ENCODE peak calls at places on chromosomes 11 and 22, in seven cellular contexts. One of them, this sample, is unnamed.

GRCh38 chr11:124643605-124644425 is 21.2 kb downstream of the TBRG1 start:
- DNase-seq in mesendoderm: no peak
- DNase-seq in neural progenitor cell: no peak
- DNase-seq in heart right ventricle: no peak
- DNase-seq in CD4-positive, CD25-positive, alpha-beta regulatory T cell: no peak
- DNase-seq in PC-9: no peak
- DNase-seq in DND-41: no peak
- DNase-seq in this sample: no peak

GRCh38 chr11:85815186-85815911 is 4.4 kb upstream of the SYTL2 start:
- DNase-seq in neural progenitor cell: no peak
- DNase-seq in mesendoderm: no peak
- DNase-seq in PC-9: no peak
- DNase-seq in DND-41: no peak
- DNase-seq in CD4-positive, CD25-positive, alpha-beta regulatory T cell: no peak
- DNase-seq in heart right ventricle: no peak
- DNase-seq in this sample: no peak

GRCh38 chr11:121449626-121450025 is 2.5 kb upstream of the SORL1 start:
- DNase-seq in mesendoderm: no peak
- DNase-seq in neural progenitor cell: no peak
- DNase-seq in heart right ventricle: no peak
- DNase-seq in PC-9: no peak
- DNase-seq in CD4-positive, CD25-positive, alpha-beta regulatory T cell: no peak
- DNase-seq in DND-41: no peak
- DNase-seq in this sample: no peak

GRCh38 chr22:40509401-40510134 is 127.0 kb downstream of the MRTFA start:
- DNase-seq in PC-9: peak; percentile 45
- DNase-seq in CD4-positive, CD25-positive, alpha-beta regulatory T cell: no peak
- DNase-seq in DND-41: no peak
- DNase-seq in mesendoderm: peak; percentile 59
- DNase-seq in neural progenitor cell: no peak
- DNase-seq in heart right ventricle: no peak
- DNase-seq in this sample: no peak

GRCh38 chr11:123478352-123478986 is 48.4 kb downstream of the GRAMD1B start:
- DNase-seq in neural progenitor cell: peak; percentile 83
- DNase-seq in CD4-positive, CD25-positive, alpha-beta regulatory T cell: peak; percentile 68
- DNase-seq in mesendoderm: peak; percentile 93
- DNase-seq in PC-9: peak; percentile 38
- DNase-seq in heart right ventricle: peak; percentile 33
- DNase-seq in DND-41: peak; percentile 43
- DNase-seq in this sample: peak; percentile 75

GRCh38 chr22:33866521-33866920 is 53.8 kb downstream of the LARGE1 start:
- DNase-seq in mesendoderm: no peak
- DNase-seq in heart right ventricle: no peak
- DNase-seq in PC-9: no peak
- DNase-seq in CD4-positive, CD25-positive, alpha-beta regulatory T cell: no peak
- DNase-seq in neural progenitor cell: no peak
- DNase-seq in DND-41: no peak
- DNase-seq in this sample: no peak

GRCh38 chr11:83449338-83449913 is 163.3 kb upstream of the CCDC90B start:
- DNase-seq in mesendoderm: no peak
- DNase-seq in CD4-positive, CD25-positive, alpha-beta regulatory T cell: no peak
- DNase-seq in DND-41: no peak
- DNase-seq in heart right ventricle: no peak
- DNase-seq in PC-9: no peak
- DNase-seq in neural progenitor cell: no peak
- DNase-seq in this sample: no peak

GRCh38 chr11:118610773-118611432 is 3.5 kb downstream of the PHLDB1 start:
- DNase-seq in heart right ventricle: peak; percentile 86
- DNase-seq in CD4-positive, CD25-positive, alpha-beta regulatory T cell: peak; percentile 74
- DNase-seq in DND-41: peak; percentile 64
- DNase-seq in neural progenitor cell: peak; percentile 91
- DNase-seq in mesendoderm: peak; percentile 96
- DNase-seq in PC-9: peak; percentile 67
- DNase-seq in this sample: peak; percentile 36

GRCh38 chr11:126149759-126150236 is 61.7 kb downstream of the RPUSD4 start:
- DNase-seq in CD4-positive, CD25-positive, alpha-beta regulatory T cell: no peak
- DNase-seq in PC-9: no peak
- DNase-seq in heart right ventricle: no peak
- DNase-seq in mesendoderm: no peak
- DNase-seq in neural progenitor cell: no peak
- DNase-seq in DND-41: peak; percentile 64
- DNase-seq in this sample: no peak

GRCh38 chr11:133656100-133656635 is 123.9 kb upstream of the OPCML start:
- DNase-seq in heart right ventricle: no peak
- DNase-seq in CD4-positive, CD25-positive, alpha-beta regulatory T cell: no peak
- DNase-seq in DND-41: no peak
- DNase-seq in PC-9: no peak
- DNase-seq in mesendoderm: no peak
- DNase-seq in neural progenitor cell: no peak
- DNase-seq in this sample: no peak

GRCh38 chr22:32613773-32614172 is 139.2 kb downstream of the FBXO7 start:
- DNase-seq in mesendoderm: no peak
- DNase-seq in DND-41: no peak
- DNase-seq in neural progenitor cell: no peak
- DNase-seq in CD4-positive, CD25-positive, alpha-beta regulatory T cell: no peak
- DNase-seq in PC-9: no peak
- DNase-seq in heart right ventricle: no peak
- DNase-seq in this sample: no peak
- H3K27me3 ChIP-seq in mesendoderm: no peaks in the 10 kb centered on the region
- H3K27me3 ChIP-seq in DND-41: peaks cover 3% of the 10 kb centered on the region
- H3K27me3 ChIP-seq in neural progenitor cell: no peaks in the 10 kb centered on the region
- H3K27me3 ChIP-seq in CD4-positive, CD25-positive, alpha-beta regulatory T cell: no peaks in the 10 kb centered on the region
- H3K27me3 ChIP-seq in PC-9: no peaks in the 10 kb centered on the region
- H3K27me3 ChIP-seq in heart right ventricle: no peaks in the 10 kb centered on the region
- H3K27me3 ChIP-seq in this sample: no peaks in the 10 kb centered on the region

DNA sequence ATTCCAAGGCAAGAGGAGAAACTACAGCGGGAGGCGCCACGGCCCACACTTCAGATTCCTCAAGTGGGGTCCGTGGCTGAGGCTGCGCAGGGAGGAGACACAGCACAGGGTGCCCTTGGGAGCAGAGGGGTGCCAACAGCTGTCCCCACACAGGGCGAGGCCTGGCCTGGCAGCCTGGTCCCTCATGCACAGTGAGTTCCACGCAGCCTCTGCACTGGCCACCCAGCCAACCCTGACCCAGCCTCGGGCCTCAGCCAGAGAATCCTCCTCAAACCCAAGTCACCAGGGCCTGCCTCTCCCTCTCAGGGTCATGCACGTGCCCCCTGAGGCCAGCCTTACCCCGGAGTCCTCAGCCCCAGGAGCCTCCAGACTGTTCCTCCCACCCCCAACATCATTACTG is 22.4 kb upstream of the MOB2 start:
- DNase-seq in mesendoderm: no peak
- DNase-seq in heart right ventricle: no peak
- DNase-seq in CD4-positive, CD25-positive, alpha-beta regulatory T cell: no peak
- DNase-seq in neural progenitor cell: no peak
- DNase-seq in DND-41: no peak
- DNase-seq in PC-9: no peak
- DNase-seq in this sample: no peak
- H3K4me1 ChIP-seq in mesendoderm: peaks cover 3% of the 10 kb centered on the region
- H3K4me1 ChIP-seq in heart right ventricle: peaks cover 50% of the 10 kb centered on the region
- H3K4me1 ChIP-seq in CD4-positive, CD25-positive, alpha-beta regulatory T cell: peaks cover 12% of the 10 kb centered on the region
- H3K4me1 ChIP-seq in neural progenitor cell: peaks cover 18% of the 10 kb centered on the region
- H3K4me1 ChIP-seq in DND-41: no peaks in the 10 kb centered on the region
- H3K4me1 ChIP-seq in PC-9: no peaks in the 10 kb centered on the region
- H3K4me1 ChIP-seq in this sample: peaks cover 4% of the 10 kb centered on the region

GRCh38 chr22:50260801-50261614 is 475 bp downstream of the MAPK12 start:
- DNase-seq in heart right ventricle: peak; percentile 54
- DNase-seq in CD4-positive, CD25-positive, alpha-beta regulatory T cell: peak; percentile 48
- DNase-seq in neural progenitor cell: peak; percentile 73
- DNase-seq in PC-9: peak; percentile 52
- DNase-seq in mesendoderm: no peak
- DNase-seq in DND-41: no peak
- DNase-seq in this sample: peak; percentile 58
- H3K36me3 ChIP-seq in heart right ventricle: no peaks in the 10 kb centered on the region
- H3K36me3 ChIP-seq in CD4-positive, CD25-positive, alpha-beta regulatory T cell: no peaks in the 10 kb centered on the region
- H3K36me3 ChIP-seq in neural progenitor cell: no peaks in the 10 kb centered on the region
- H3K36me3 ChIP-seq in PC-9: peaks cover 3% of the 10 kb centered on the region
- H3K36me3 ChIP-seq in mesendoderm: no peaks in the 10 kb centered on the region
- H3K36me3 ChIP-seq in DND-41: no peaks in the 10 kb centered on the region
- H3K36me3 ChIP-seq in this sample: peaks cover 25% of the 10 kb centered on the region

DNA sequence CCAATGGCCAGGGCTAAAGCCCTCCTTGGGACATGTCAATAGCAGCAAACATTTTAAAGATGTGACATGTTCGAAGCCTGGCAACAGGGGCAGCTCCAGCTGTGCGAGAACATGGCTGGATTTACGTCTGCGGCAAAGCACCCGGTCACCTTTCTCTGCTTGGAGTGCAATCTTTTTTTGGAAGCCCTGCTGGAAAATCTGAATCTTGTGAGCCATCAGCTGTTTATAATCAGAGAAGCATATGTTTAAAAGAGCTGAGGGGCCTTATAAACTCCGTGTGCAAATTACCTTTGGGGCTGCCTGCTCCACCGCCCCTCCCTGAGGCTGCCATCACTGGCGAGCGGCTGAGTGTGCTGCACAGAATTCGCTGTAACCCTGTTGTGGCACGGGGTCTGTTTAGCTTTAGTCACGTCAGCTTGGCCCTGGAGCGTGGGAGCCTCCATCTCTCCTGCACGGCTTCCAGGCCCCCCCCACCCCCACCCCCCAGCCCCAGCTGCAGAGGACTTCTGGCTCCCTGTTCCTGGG is 9.0 kb upstream of the KCNQ1OT1 start:
- DNase-seq in mesendoderm: no peak
- DNase-seq in CD4-positive, CD25-positive, alpha-beta regulatory T cell: no peak
- DNase-seq in DND-41: no peak
- DNase-seq in neural progenitor cell: no peak
- DNase-seq in PC-9: no peak
- DNase-seq in heart right ventricle: peak; percentile 24
- DNase-seq in this sample: no peak
- H3K27me3 ChIP-seq in mesendoderm: no peaks in the 10 kb centered on the region
- H3K27me3 ChIP-seq in CD4-positive, CD25-positive, alpha-beta regulatory T cell: no peaks in the 10 kb centered on the region
- H3K27me3 ChIP-seq in DND-41: no peaks in the 10 kb centered on the region
- H3K27me3 ChIP-seq in neural progenitor cell: peaks cover 89% of the 10 kb centered on the region
- H3K27me3 ChIP-seq in PC-9: peaks cover 22% of the 10 kb centered on the region
- H3K27me3 ChIP-seq in heart right ventricle: no peaks in the 10 kb centered on the region
- H3K27me3 ChIP-seq in this sample: no peaks in the 10 kb centered on the region

This sample was measured in HAP-1.